ENCODE peak calls at places on chromosome 11, in seven cellular contexts. N, L, B, Z, X, R and Y are unnamed samples.
A peak's percentile ranks its signal among the peaks of the same experiment; 100 is the strongest.

GRCh38 chr11:116701876-116702275 is 70.9 kb downstream of the BUD13 start:
- DNase-seq in N (no peak), L (no peak), B (no peak), Z (no peak), X (no peak), R (no peak), Y (no peak)

GRCh38 chr11:2180775-2181370 is 9.3 kb upstream of the TH start:
- DNase-seq in N (no peak), L (no peak), B (no peak), Z (no peak), X (no peak), R (no peak), Y (no peak)

GRCh38 chr11:46347637-46348311 is 511 bp downstream of the DGKZ start:
- DNase-seq in N (no peak), L (no peak), B (no peak), Z (no peak), X (no peak), R (no peak), Y (no peak)

GRCh38 chr11:71305451-71306125 is 53.2 kb upstream of the SHANK2 start:
- DNase-seq in N (no peak), L (no peak), B (no peak), Z (no peak), X (peak; percentile 30), R (no peak), Y (no peak)

GRCh38 chr11:94762208-94762607 is 5.9 kb upstream of the AMOTL1 start:
- DNase-seq in N (no peak), L (peak; percentile 3), B (peak; percentile 27), Z (no peak), X (no peak), R (no peak), Y (no peak)

GRCh38 chr11:77457340-77457739 is 16.6 kb downstream of the PAK1 start:
- DNase-seq in N (no peak), L (no peak), B (no peak), Z (no peak), X (no peak), R (no peak), Y (no peak)

GRCh38 chr11:4025957-4026324 is 68.7 kb upstream of the RRM1 start:
- DNase-seq in N (no peak), L (no peak), B (peak; percentile 86), Z (no peak), X (no peak), R (no peak), Y (no peak)

GRCh38 chr11:12829131-12829530 is 154.9 kb downstream of the TEAD1 start:
- DNase-seq in N (no peak), L (no peak), B (no peak), Z (no peak), X (no peak), R (no peak), Y (no peak)

GRCh38 chr11:61816736-61817455 is at the start of gene FADS1:
- DNase-seq in N (peak; percentile 89), L (peak; percentile 77), B (peak; percentile 98), Z (peak; percentile 90), X (no peak), R (peak; percentile 89), Y (peak; percentile 97)
- TF ChIP-seq CTCF in N (peak; percentile 62), L (peak; percentile 41), B (peak; percentile 47), Z (no peak), X (no peak), R (peak; percentile 64), Y (peak; percentile 70)

DNA sequence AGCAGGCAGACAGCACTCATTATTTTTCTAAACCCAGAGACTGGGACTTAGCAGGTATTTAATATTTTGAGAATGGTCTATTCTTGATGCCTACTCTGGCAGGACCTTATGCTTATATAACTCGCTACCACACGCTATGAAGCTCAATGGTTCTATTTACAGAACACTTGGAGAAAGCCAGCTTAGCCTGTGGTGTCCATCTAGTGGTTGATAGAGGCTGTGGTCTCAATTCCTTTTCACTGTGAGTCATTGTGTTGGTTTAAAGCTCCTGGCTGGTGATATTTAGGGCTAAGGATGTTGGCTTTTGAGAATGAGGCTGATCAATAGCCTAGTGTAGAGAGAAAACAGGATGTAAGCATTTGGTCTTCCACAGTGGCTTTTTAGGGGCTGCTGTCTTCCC is 206.4 kb downstream of the DBX1 start:
- DNase-seq in N (no peak), L (no peak), B (peak; percentile 79), Z (no peak), X (no peak), R (no peak), Y (no peak)
- TF ChIP-seq CTCF in N (peak; percentile 43), L (no peak), B (peak; percentile 75), Z (no peak), X (peak; percentile 26), R (no peak), Y (peak; percentile 58)

GRCh38 chr11:871472-871871 is 28.8 kb downstream of the TSPAN4 start:
- DNase-seq in N (no peak), L (no peak), B (no peak), Z (no peak), X (no peak), R (no peak), Y (no peak)

GRCh38 chr11:869399-870126 is 26.9 kb downstream of the TSPAN4 start:
- DNase-seq in N (no peak), L (no peak), B (no peak), Z (no peak), X (no peak), R (no peak), Y (no peak)

GRCh38 chr11:868802-869201 is 26.1 kb downstream of the TSPAN4 start:
- DNase-seq in N (no peak), L (no peak), B (no peak), Z (no peak), X (no peak), R (no peak), Y (no peak)

GRCh38 chr11:870418-870817 is 27.8 kb downstream of the TSPAN4 start:
- DNase-seq in N (no peak), L (no peak), B (no peak), Z (no peak), X (no peak), R (no peak), Y (no peak)

DNA sequence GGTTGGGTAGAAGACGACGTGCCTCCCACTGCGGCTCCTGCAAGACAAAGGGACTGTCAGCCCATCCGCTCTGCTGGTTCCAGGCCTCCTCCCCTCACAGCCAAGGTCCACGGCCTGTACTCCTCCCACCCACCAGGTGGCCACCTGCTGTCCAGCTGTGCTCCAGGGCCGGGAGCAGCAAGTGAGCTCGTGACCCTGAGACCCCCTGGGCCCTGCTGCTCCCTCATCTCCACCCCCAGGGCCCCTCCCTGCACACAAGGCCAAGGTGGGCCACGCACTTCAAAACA is 27.4 kb downstream of the TSPAN4 start:
- DNase-seq in N (no peak), L (no peak), B (no peak), Z (peak; percentile 38), X (no peak), R (no peak), Y (no peak)
- TF ChIP-seq CTCF in N (peak; percentile 31), L (no peak), B (peak; percentile 24), Z (no peak), X (no peak), R (no peak), Y (peak; percentile 55)

GRCh38 chr11:75087319-75088055 is 9.2 kb downstream of the OR2AT4 start:
- DNase-seq in N (no peak), L (no peak), B (no peak), Z (no peak), X (no peak), R (no peak), Y (no peak)
- TF ChIP-seq CTCF in N (no peak), L (no peak), B (no peak), Z (no peak), X (no peak), R (no peak), Y (peak; percentile 23)

GRCh38 chr11:84398017-84398626 is 1112.0 kb upstream of the CCDC90B start:
- DNase-seq in N (no peak), L (no peak), B (peak; percentile 66), Z (peak; percentile 21), X (no peak), R (peak; percentile 9), Y (no peak)
- TF ChIP-seq CTCF in N (peak; percentile 61), L (no peak), B (peak; percentile 47), Z (no peak), X (no peak), R (no peak), Y (peak; percentile 53)

GRCh38 chr11:63939351-63939920 is 634 bp downstream of the NAA40 start:
- DNase-seq in N (no peak), L (peak; percentile 21), B (peak; percentile 41), Z (no peak), X (no peak), R (no peak), Y (no peak)

GRCh38 chr11:63940786-63941185 is 2.0 kb downstream of the NAA40 start:
- DNase-seq in N (no peak), L (peak; percentile 68), B (no peak), Z (no peak), X (no peak), R (no peak), Y (no peak)

GRCh38 chr11:63941901-63942300 is 3.1 kb downstream of the NAA40 start:
- DNase-seq in N (no peak), L (no peak), B (no peak), Z (no peak), X (no peak), R (no peak), Y (no peak)

GRCh38 chr11:63938481-63939350 is at the start of gene NAA40:
- DNase-seq in N (peak; percentile 96), L (peak; percentile 94), B (peak; percentile 96), Z (peak; percentile 95), X (peak; percentile 85), R (peak; percentile 99), Y (peak; percentile 96)

DNA sequence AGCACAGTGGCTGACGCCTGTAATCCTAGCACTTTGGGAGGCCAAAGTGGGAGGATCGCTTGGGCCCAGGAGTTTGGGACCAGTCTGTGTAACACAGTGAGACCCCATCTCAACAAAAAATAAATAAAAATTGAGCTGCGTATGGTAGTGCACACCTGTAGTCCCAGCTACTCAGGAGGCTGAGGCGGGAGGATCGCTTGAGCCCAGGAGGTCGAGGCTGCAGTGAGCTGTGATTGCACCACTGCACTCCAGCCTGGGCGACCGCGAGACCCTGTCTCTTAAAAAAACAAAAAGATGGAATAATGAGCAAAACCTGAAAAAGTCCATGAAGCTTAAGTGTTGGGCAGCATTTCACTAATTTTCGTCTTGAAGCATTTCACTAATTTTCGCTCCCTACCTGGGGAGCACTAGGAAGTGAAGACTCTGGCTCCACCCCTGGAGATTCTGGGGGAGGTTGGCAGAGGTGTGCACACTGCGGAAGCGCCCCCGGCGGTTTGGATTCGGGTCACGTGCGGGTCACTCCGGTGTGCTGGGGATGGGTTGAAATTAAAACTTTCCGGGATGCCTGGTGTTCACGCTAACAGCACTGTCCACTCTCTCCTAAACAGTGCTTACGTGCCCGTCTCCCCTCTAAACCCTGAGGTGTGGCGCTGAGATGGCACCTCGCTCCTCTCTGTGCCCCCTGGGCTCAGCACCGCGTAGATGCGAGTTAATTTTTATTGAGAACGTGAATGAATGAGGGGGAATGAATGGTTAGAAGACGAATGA is 905 bp upstream of the NAA40 start:
- DNase-seq in N (no peak), L (peak; percentile 24), B (no peak), Z (peak; percentile 56), X (no peak), R (peak; percentile 36), Y (no peak)
- TF ChIP-seq CTCF in N (no peak), L (no peak), B (no peak), Z (no peak), X (no peak), R (no peak), Y (no peak)

DNA sequence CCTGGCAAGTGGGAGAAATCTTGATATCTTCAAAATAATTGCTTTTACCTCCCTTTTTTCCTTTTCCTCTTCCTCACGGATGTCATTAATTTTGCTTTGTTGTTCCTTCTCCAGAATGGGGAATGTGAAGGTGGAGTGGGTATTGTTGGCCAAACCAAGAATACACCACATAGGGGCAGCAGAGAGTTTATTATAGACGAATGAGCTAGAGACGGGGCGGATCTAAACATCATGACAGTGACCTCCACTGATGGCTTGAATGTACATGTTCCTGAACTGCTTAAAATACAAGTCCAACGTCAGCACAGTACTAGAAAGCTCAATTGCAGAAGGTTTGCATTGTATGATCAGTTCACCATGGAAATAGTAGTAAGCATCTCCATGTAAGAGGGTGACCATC is 122.3 kb upstream of the SNX19 start:
- DNase-seq in N (no peak), L (no peak), B (peak; percentile 13), Z (no peak), X (no peak), R (peak; percentile 20), Y (no peak)
- TF ChIP-seq CTCF in N (peak; percentile 68), L (no peak), B (peak; percentile 47), Z (no peak), X (no peak), R (peak; percentile 31), Y (no peak)